ENCODE peak calls at places on chromosomes 2 and 18, in seven cellular contexts. One of them, this sample, is unnamed. For H3K27me3, the result is how much of the 10 kb centered on the place peaks cover.

GRCh38 chr2:138780451-138780880 is 276 bp upstream of the NXPH2 start:
- DNase-seq in thyroid gland: no peak
- DNase-seq in breast epithelium: no peak
- DNase-seq in GM23338: peak
- DNase-seq in upper lobe of right lung: no peak
- DNase-seq in naive thymus-derived CD4-positive, alpha-beta T cell: no peak
- DNase-seq in HCT116: no peak
- DNase-seq in this sample: no peak

GRCh38 chr2:184302506-184302905 is 295.8 kb upstream of the ZNF804A start:
- DNase-seq in thyroid gland: no peak
- DNase-seq in breast epithelium: no peak
- DNase-seq in GM23338: no peak
- DNase-seq in upper lobe of right lung: no peak
- DNase-seq in naive thymus-derived CD4-positive, alpha-beta T cell: no peak
- DNase-seq in HCT116: no peak
- DNase-seq in this sample: no peak

GRCh38 chr2:159168707-159169106 is 117.8 kb downstream of the WDSUB1 start:
- DNase-seq in thyroid gland: no peak
- DNase-seq in breast epithelium: no peak
- DNase-seq in GM23338: peak
- DNase-seq in upper lobe of right lung: no peak
- DNase-seq in naive thymus-derived CD4-positive, alpha-beta T cell: no peak
- DNase-seq in HCT116: no peak
- DNase-seq in this sample: no peak

GRCh38 chr18:34773961-34774754 is 64.1 kb downstream of the DTNA start:
- DNase-seq in thyroid gland: peak
- DNase-seq in breast epithelium: no peak
- DNase-seq in GM23338: no peak
- DNase-seq in upper lobe of right lung: no peak
- DNase-seq in naive thymus-derived CD4-positive, alpha-beta T cell: no peak
- DNase-seq in HCT116: no peak
- DNase-seq in this sample: peak

GRCh38 chr2:163800889-163801498 is 65.2 kb upstream of the FIGN start:
- DNase-seq in thyroid gland: no peak
- DNase-seq in breast epithelium: no peak
- DNase-seq in GM23338: no peak
- DNase-seq in upper lobe of right lung: no peak
- DNase-seq in naive thymus-derived CD4-positive, alpha-beta T cell: no peak
- DNase-seq in HCT116: no peak
- DNase-seq in this sample: no peak

GRCh38 chr2:200477667-200478121 is 32.2 kb downstream of the KCTD18 start:
- DNase-seq in thyroid gland: no peak
- DNase-seq in breast epithelium: no peak
- DNase-seq in GM23338: no peak
- DNase-seq in upper lobe of right lung: no peak
- DNase-seq in naive thymus-derived CD4-positive, alpha-beta T cell: no peak
- DNase-seq in HCT116: no peak
- DNase-seq in this sample: no peak

GRCh38 chr2:10668402-10669012 is 21.3 kb downstream of the NOL10 start:
- DNase-seq in thyroid gland: no peak
- DNase-seq in breast epithelium: no peak
- DNase-seq in GM23338: peak
- DNase-seq in upper lobe of right lung: no peak
- DNase-seq in naive thymus-derived CD4-positive, alpha-beta T cell: no peak
- DNase-seq in HCT116: peak
- DNase-seq in this sample: no peak

GRCh38 chr18:48053881-48054586 is 123.6 kb upstream of the SMAD2 start:
- DNase-seq in thyroid gland: no peak
- DNase-seq in breast epithelium: no peak
- DNase-seq in GM23338: no peak
- DNase-seq in upper lobe of right lung: peak
- DNase-seq in naive thymus-derived CD4-positive, alpha-beta T cell: no peak
- DNase-seq in HCT116: no peak
- DNase-seq in this sample: no peak

GRCh38 chr2:172586255-172586891 is 30.5 kb downstream of the PDK1 start:
- DNase-seq in thyroid gland: no peak
- DNase-seq in breast epithelium: no peak
- DNase-seq in GM23338: no peak
- DNase-seq in upper lobe of right lung: no peak
- DNase-seq in naive thymus-derived CD4-positive, alpha-beta T cell: no peak
- DNase-seq in HCT116: no peak
- DNase-seq in this sample: no peak

GRCh38 chr2:69685321-69686048 is 41.9 kb upstream of the AAK1 start:
- DNase-seq in thyroid gland: no peak
- DNase-seq in breast epithelium: no peak
- DNase-seq in GM23338: no peak
- DNase-seq in upper lobe of right lung: no peak
- DNase-seq in naive thymus-derived CD4-positive, alpha-beta T cell: no peak
- DNase-seq in HCT116: no peak
- DNase-seq in this sample: no peak

GRCh38 chr2:128513416-128514283 is 195.0 kb upstream of the HS6ST1 start:
- DNase-seq in thyroid gland: no peak
- DNase-seq in breast epithelium: no peak
- DNase-seq in GM23338: no peak
- DNase-seq in upper lobe of right lung: peak
- DNase-seq in naive thymus-derived CD4-positive, alpha-beta T cell: no peak
- DNase-seq in HCT116: no peak
- DNase-seq in this sample: no peak

GRCh38 chr2:240278661-240279060 is 138.2 kb upstream of the OTOS start:
- DNase-seq in thyroid gland: no peak
- DNase-seq in breast epithelium: no peak
- DNase-seq in GM23338: no peak
- DNase-seq in upper lobe of right lung: no peak
- DNase-seq in naive thymus-derived CD4-positive, alpha-beta T cell: no peak
- DNase-seq in HCT116: no peak
- DNase-seq in this sample: no peak

GRCh38 chr2:161414385-161415040 is 1.6 kb upstream of the TBR1 start:
- DNase-seq in thyroid gland: no peak
- DNase-seq in breast epithelium: no peak
- DNase-seq in GM23338: peak
- DNase-seq in upper lobe of right lung: peak
- DNase-seq in naive thymus-derived CD4-positive, alpha-beta T cell: peak
- DNase-seq in HCT116: no peak
- DNase-seq in this sample: no peak

GRCh38 chr2:222305510-222306392 is 7.0 kb upstream of the PAX3 start:
- DNase-seq in thyroid gland: peak
- DNase-seq in breast epithelium: no peak
- DNase-seq in GM23338: peak
- DNase-seq in upper lobe of right lung: no peak
- DNase-seq in naive thymus-derived CD4-positive, alpha-beta T cell: no peak
- DNase-seq in HCT116: no peak
- DNase-seq in this sample: no peak

GRCh38 chr2:98915751-98916358 is 20.2 kb downstream of the CRACDL start:
- DNase-seq in thyroid gland: no peak
- DNase-seq in breast epithelium: no peak
- DNase-seq in GM23338: no peak
- DNase-seq in upper lobe of right lung: peak
- DNase-seq in naive thymus-derived CD4-positive, alpha-beta T cell: no peak
- DNase-seq in HCT116: no peak
- DNase-seq in this sample: no peak

GRCh38 chr18:37166491-37166890 is 337.6 kb downstream of the KIAA1328 start:
- DNase-seq in thyroid gland: no peak
- DNase-seq in breast epithelium: no peak
- DNase-seq in GM23338: no peak
- DNase-seq in upper lobe of right lung: no peak
- DNase-seq in naive thymus-derived CD4-positive, alpha-beta T cell: no peak
- DNase-seq in HCT116: no peak
- DNase-seq in this sample: no peak

GRCh38 chr2:159545080-159545479 is 71.3 kb downstream of the BAZ2B start:
- DNase-seq in thyroid gland: no peak
- DNase-seq in breast epithelium: no peak
- DNase-seq in GM23338: no peak
- DNase-seq in upper lobe of right lung: no peak
- DNase-seq in naive thymus-derived CD4-positive, alpha-beta T cell: no peak
- DNase-seq in HCT116: no peak
- DNase-seq in this sample: no peak

GRCh38 chr2:236397681-236398080 is 133.5 kb upstream of the ASB18 start:
- DNase-seq in thyroid gland: no peak
- DNase-seq in breast epithelium: no peak
- DNase-seq in GM23338: no peak
- DNase-seq in upper lobe of right lung: no peak
- DNase-seq in naive thymus-derived CD4-positive, alpha-beta T cell: no peak
- DNase-seq in HCT116: no peak
- DNase-seq in this sample: no peak

GRCh38 chr2:108619916-108620620 is 85.8 kb downstream of the LIMS1 start:
- DNase-seq in thyroid gland: no peak
- DNase-seq in breast epithelium: no peak
- DNase-seq in GM23338: no peak
- DNase-seq in upper lobe of right lung: no peak
- DNase-seq in naive thymus-derived CD4-positive, alpha-beta T cell: no peak
- DNase-seq in HCT116: no peak
- DNase-seq in this sample: no peak

GRCh38 chr2:105961599-105962146 is 217.0 kb downstream of the NCK2 start:
- DNase-seq in thyroid gland: no peak
- DNase-seq in breast epithelium: no peak
- DNase-seq in GM23338: peak
- DNase-seq in upper lobe of right lung: no peak
- DNase-seq in naive thymus-derived CD4-positive, alpha-beta T cell: no peak
- DNase-seq in HCT116: no peak
- DNase-seq in this sample: no peak

GRCh38 chr2:224433442-224433841 is 31.5 kb upstream of the FAM124B start:
- DNase-seq in thyroid gland: no peak
- DNase-seq in breast epithelium: no peak
- DNase-seq in GM23338: peak
- DNase-seq in upper lobe of right lung: no peak
- DNase-seq in naive thymus-derived CD4-positive, alpha-beta T cell: no peak
- DNase-seq in HCT116: no peak
- DNase-seq in this sample: no peak

GRCh38 chr2:65436825-65437221 is 4.4 kb upstream of the SPRED2 start:
- DNase-seq in thyroid gland: no peak
- DNase-seq in breast epithelium: no peak
- DNase-seq in GM23338: peak
- DNase-seq in upper lobe of right lung: no peak
- DNase-seq in naive thymus-derived CD4-positive, alpha-beta T cell: peak
- DNase-seq in HCT116: no peak
- DNase-seq in this sample: no peak

GRCh38 chr2:165793779-165794519 is at the start of gene GALNT3:
- DNase-seq in thyroid gland: peak
- DNase-seq in breast epithelium: peak
- DNase-seq in GM23338: peak
- DNase-seq in upper lobe of right lung: peak
- DNase-seq in naive thymus-derived CD4-positive, alpha-beta T cell: peak
- DNase-seq in HCT116: peak
- DNase-seq in this sample: no peak

GRCh38 chr2:56337342-56337741 is 153.6 kb downstream of the CCDC85A start:
- DNase-seq in thyroid gland: peak
- DNase-seq in breast epithelium: no peak
- DNase-seq in GM23338: no peak
- DNase-seq in upper lobe of right lung: no peak
- DNase-seq in naive thymus-derived CD4-positive, alpha-beta T cell: no peak
- DNase-seq in HCT116: no peak
- DNase-seq in this sample: no peak
- H3K27me3 ChIP-seq in thyroid gland: under half
- H3K27me3 ChIP-seq in breast epithelium: under half
- H3K27me3 ChIP-seq in GM23338: under half
- H3K27me3 ChIP-seq in upper lobe of right lung: under half
- H3K27me3 ChIP-seq in naive thymus-derived CD4-positive, alpha-beta T cell: under half
- H3K27me3 ChIP-seq in HCT116: under half
- H3K27me3 ChIP-seq in this sample: under half

GRCh38 chr2:563512-563911 is 113.7 kb downstream of the TMEM18 start:
- DNase-seq in thyroid gland: no peak
- DNase-seq in breast epithelium: no peak
- DNase-seq in GM23338: no peak
- DNase-seq in upper lobe of right lung: no peak
- DNase-seq in naive thymus-derived CD4-positive, alpha-beta T cell: no peak
- DNase-seq in HCT116: no peak
- DNase-seq in this sample: no peak
- H3K27me3 ChIP-seq in thyroid gland: under half
- H3K27me3 ChIP-seq in breast epithelium: under half
- H3K27me3 ChIP-seq in GM23338: under half
- H3K27me3 ChIP-seq in upper lobe of right lung: under half
- H3K27me3 ChIP-seq in naive thymus-derived CD4-positive, alpha-beta T cell: under half
- H3K27me3 ChIP-seq in HCT116: under half
- H3K27me3 ChIP-seq in this sample: under half

GRCh38 chr18:50563376-50563775 is 3.5 kb downstream of the MAPK4 start:
- DNase-seq in thyroid gland: peak
- DNase-seq in breast epithelium: no peak
- DNase-seq in GM23338: peak
- DNase-seq in upper lobe of right lung: no peak
- DNase-seq in naive thymus-derived CD4-positive, alpha-beta T cell: no peak
- DNase-seq in HCT116: no peak
- DNase-seq in this sample: no peak

GRCh38 chr18:50558948-50559749 is 738 bp upstream of the MAPK4 start:
- DNase-seq in thyroid gland: peak
- DNase-seq in breast epithelium: no peak
- DNase-seq in GM23338: peak
- DNase-seq in upper lobe of right lung: peak
- DNase-seq in naive thymus-derived CD4-positive, alpha-beta T cell: no peak
- DNase-seq in HCT116: no peak
- DNase-seq in this sample: no peak

GRCh38 chr18:50559750-50560680 is at the start of gene MAPK4:
- DNase-seq in thyroid gland: peak
- DNase-seq in breast epithelium: no peak
- DNase-seq in GM23338: peak
- DNase-seq in upper lobe of right lung: peak
- DNase-seq in naive thymus-derived CD4-positive, alpha-beta T cell: peak
- DNase-seq in HCT116: no peak
- DNase-seq in this sample: no peak

GRCh38 chr18:50560681-50561629 is 1.1 kb downstream of the MAPK4 start:
- DNase-seq in thyroid gland: peak
- DNase-seq in breast epithelium: no peak
- DNase-seq in GM23338: peak
- DNase-seq in upper lobe of right lung: no peak
- DNase-seq in naive thymus-derived CD4-positive, alpha-beta T cell: no peak
- DNase-seq in HCT116: no peak
- DNase-seq in this sample: no peak

DNA sequence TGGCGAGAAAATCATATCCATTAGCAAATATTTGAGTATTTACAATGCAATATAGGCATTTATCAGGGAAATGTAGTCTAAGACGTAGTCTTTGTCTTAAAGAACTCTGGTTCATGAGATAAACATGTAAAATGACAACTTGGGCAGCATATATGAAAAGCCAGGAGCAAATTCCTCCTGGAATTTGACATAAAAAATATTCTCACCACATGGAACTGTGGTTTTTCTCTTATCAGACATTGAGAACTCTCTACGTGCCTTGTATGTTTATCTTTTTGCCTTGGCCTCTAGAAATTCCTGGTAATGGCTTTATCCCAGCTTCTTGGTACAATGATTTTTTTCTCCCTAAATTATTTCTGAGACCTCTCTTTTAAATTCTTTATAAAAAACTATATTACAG is 2.8 kb downstream of the MAPK4 start:
- DNase-seq in thyroid gland: no peak
- DNase-seq in breast epithelium: no peak
- DNase-seq in GM23338: no peak
- DNase-seq in upper lobe of right lung: no peak
- DNase-seq in naive thymus-derived CD4-positive, alpha-beta T cell: no peak
- DNase-seq in HCT116: no peak
- DNase-seq in this sample: no peak
- H3K27me3 ChIP-seq in thyroid gland: under half
- H3K27me3 ChIP-seq in breast epithelium: under half
- H3K27me3 ChIP-seq in GM23338: half or more
- H3K27me3 ChIP-seq in upper lobe of right lung: under half
- H3K27me3 ChIP-seq in naive thymus-derived CD4-positive, alpha-beta T cell: under half
- H3K27me3 ChIP-seq in HCT116: under half
- H3K27me3 ChIP-seq in this sample: under half

DNA sequence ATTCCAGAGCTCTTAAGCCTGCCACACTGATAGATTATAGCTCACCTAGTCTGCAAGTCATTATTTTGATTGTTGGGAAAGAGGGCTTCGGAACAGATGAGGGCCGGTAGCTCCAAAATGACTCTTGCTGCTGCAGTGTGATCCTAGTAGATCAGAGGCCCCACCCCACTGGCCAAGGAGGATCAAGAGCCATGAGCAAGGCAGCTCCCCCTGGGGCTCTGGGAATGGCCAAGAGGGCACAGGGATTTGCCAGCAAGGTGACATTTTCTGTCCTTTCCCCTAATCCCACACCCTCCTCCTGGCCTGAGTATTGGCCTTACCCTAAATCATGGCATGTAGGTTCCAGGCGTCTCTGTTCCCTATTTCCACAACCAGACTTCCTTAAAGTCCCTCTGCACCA is 36.5 kb downstream of the EIF4E2 start:
- DNase-seq in thyroid gland: no peak
- DNase-seq in breast epithelium: no peak
- DNase-seq in GM23338: no peak
- DNase-seq in upper lobe of right lung: no peak
- DNase-seq in naive thymus-derived CD4-positive, alpha-beta T cell: no peak
- DNase-seq in HCT116: no peak
- DNase-seq in this sample: no peak
- H3K27me3 ChIP-seq in thyroid gland: under half
- H3K27me3 ChIP-seq in breast epithelium: under half
- H3K27me3 ChIP-seq in GM23338: under half
- H3K27me3 ChIP-seq in upper lobe of right lung: under half
- H3K27me3 ChIP-seq in naive thymus-derived CD4-positive, alpha-beta T cell: under half
- H3K27me3 ChIP-seq in HCT116: under half
- H3K27me3 ChIP-seq in this sample: under half

This sample was measured in ascending aorta.